ENCODE peak calls at places on chromosomes 13 and 19, in six cellular contexts. One of them, this sample, is unnamed.

GRCh38 chr13:79353698-79354097 is 52.4 kb downstream of the RBM26 start:
- DNase-seq in NT2/D1: no peak
- DNase-seq in dorsolateral prefrontal cortex: no peak
- DNase-seq in heart right ventricle: no peak
- DNase-seq in GM10248: no peak
- DNase-seq in NB4: no peak
- DNase-seq in this sample: no peak

GRCh38 chr13:74187564-74187963 is 53.4 kb upstream of the KLF12 start:
- DNase-seq in dorsolateral prefrontal cortex: no peak
- DNase-seq in heart right ventricle: no peak
- DNase-seq in NT2/D1: no peak
- DNase-seq in GM10248: no peak
- DNase-seq in NB4: no peak
- DNase-seq in this sample: no peak

GRCh38 chr13:24742294-24742693 is 21.7 kb upstream of the RNF17 start:
- DNase-seq in GM10248: no peak
- DNase-seq in NB4: no peak
- DNase-seq in heart right ventricle: no peak
- DNase-seq in NT2/D1: no peak
- DNase-seq in dorsolateral prefrontal cortex: no peak
- DNase-seq in this sample: no peak

GRCh38 chr19:58434217-58434616 is 5.7 kb downstream of the ZNF132 start:
- DNase-seq in NB4: no peak
- DNase-seq in heart right ventricle: no peak
- DNase-seq in NT2/D1: no peak
- DNase-seq in GM10248: no peak
- DNase-seq in dorsolateral prefrontal cortex: no peak
- DNase-seq in this sample: no peak

GRCh38 chr19:46802152-46802551 is 13.8 kb upstream of the SLC1A5 start:
- DNase-seq in NB4: no peak
- DNase-seq in NT2/D1: no peak
- DNase-seq in dorsolateral prefrontal cortex: no peak
- DNase-seq in GM10248: no peak
- DNase-seq in heart right ventricle: no peak
- DNase-seq in this sample: no peak

GRCh38 chr19:34350161-34350561 is 14.8 kb upstream of the GPI start:
- DNase-seq in GM10248: no peak
- DNase-seq in heart right ventricle: no peak
- DNase-seq in NT2/D1: no peak
- DNase-seq in NB4: no peak
- DNase-seq in dorsolateral prefrontal cortex: no peak
- DNase-seq in this sample: no peak

GRCh38 chr13:39612023-39612637 is 9.1 kb upstream of the LHFPL6 start:
- DNase-seq in dorsolateral prefrontal cortex: no peak
- DNase-seq in NB4: peak; percentile 79
- DNase-seq in heart right ventricle: peak; percentile 82
- DNase-seq in NT2/D1: peak; percentile 47
- DNase-seq in GM10248: peak; percentile 47
- DNase-seq in this sample: no peak

GRCh38 chr13:70568571-70568970 is 460.3 kb upstream of the KLHL1 start:
- DNase-seq in NB4: peak; percentile 56
- DNase-seq in NT2/D1: peak; percentile 5
- DNase-seq in dorsolateral prefrontal cortex: no peak
- DNase-seq in heart right ventricle: no peak
- DNase-seq in GM10248: peak; percentile 30
- DNase-seq in this sample: no peak

GRCh38 chr19:17719730-17720486 is 628 bp downstream of the MAP1S start:
- DNase-seq in GM10248: no peak
- DNase-seq in NT2/D1: no peak
- DNase-seq in heart right ventricle: no peak
- DNase-seq in NB4: peak; percentile 37
- DNase-seq in dorsolateral prefrontal cortex: peak; percentile 65
- DNase-seq in this sample: no peak

GRCh38 chr13:112346173-112346898 is 29.8 kb upstream of the SPACA7 start:
- DNase-seq in GM10248: no peak
- DNase-seq in NT2/D1: no peak
- DNase-seq in dorsolateral prefrontal cortex: no peak
- DNase-seq in heart right ventricle: no peak
- DNase-seq in NB4: peak; percentile 12
- DNase-seq in this sample: no peak

GRCh38 chr19:3851254-3852176 is 17.3 kb downstream of the ZFR2 start:
- DNase-seq in dorsolateral prefrontal cortex: no peak
- DNase-seq in NB4: no peak
- DNase-seq in heart right ventricle: no peak
- DNase-seq in NT2/D1: no peak
- DNase-seq in GM10248: no peak
- DNase-seq in this sample: no peak

GRCh38 chr19:55591555-55591954 is 7.8 kb downstream of the FIZ1 start:
- DNase-seq in NB4: peak; percentile 20
- DNase-seq in dorsolateral prefrontal cortex: no peak
- DNase-seq in heart right ventricle: no peak
- DNase-seq in NT2/D1: no peak
- DNase-seq in GM10248: no peak
- DNase-seq in this sample: no peak

GRCh38 chr19:3188627-3189596 is 3.2 kb downstream of the NCLN start:
- DNase-seq in dorsolateral prefrontal cortex: no peak
- DNase-seq in GM10248: no peak
- DNase-seq in heart right ventricle: no peak
- DNase-seq in NB4: peak; percentile 70
- DNase-seq in NT2/D1: no peak
- DNase-seq in this sample: no peak

GRCh38 chr13:93328943-93329342 is 102.3 kb downstream of the GPC6 start:
- DNase-seq in GM10248: no peak
- DNase-seq in heart right ventricle: no peak
- DNase-seq in dorsolateral prefrontal cortex: no peak
- DNase-seq in NB4: no peak
- DNase-seq in NT2/D1: no peak
- DNase-seq in this sample: no peak

GRCh38 chr13:31195616-31196015 is 4.2 kb upstream of the B3GLCT start:
- DNase-seq in NT2/D1: no peak
- DNase-seq in heart right ventricle: no peak
- DNase-seq in GM10248: no peak
- DNase-seq in dorsolateral prefrontal cortex: no peak
- DNase-seq in NB4: no peak
- DNase-seq in this sample: no peak

GRCh38 chr19:290539-291521 is at the start of gene PLPP2:
- DNase-seq in dorsolateral prefrontal cortex: peak; percentile 85
- DNase-seq in GM10248: no peak
- DNase-seq in heart right ventricle: no peak
- DNase-seq in NT2/D1: no peak
- DNase-seq in NB4: no peak
- DNase-seq in this sample: peak; percentile 58

GRCh38 chr13:46176756-46177155 is 5.2 kb downstream of the LCP1 start:
- DNase-seq in heart right ventricle: no peak
- DNase-seq in NB4: peak; percentile 98
- DNase-seq in dorsolateral prefrontal cortex: no peak
- DNase-seq in NT2/D1: no peak
- DNase-seq in GM10248: no peak
- DNase-seq in this sample: no peak

This sample was measured in C1 segment of cervical spinal cord.